ENCODE peak calls at places on chromosomes 6 and 20, in six cellular contexts. J, S, B, A, F and P are unnamed samples.

GRCh38 chr6:1894954-1895353 is 285.2 kb downstream of the FOXC1 start:
- DNase-seq in J (no peak), S (no peak), B (no peak), A (no peak), F (no peak), P (no peak)

GRCh38 chr20:59789641-59790040 is 143.8 kb downstream of the SYCP2 start:
- DNase-seq in J (no peak), S (no peak), B (no peak), A (no peak), F (no peak), P (no peak)

GRCh38 chr20:61447950-61448349 is 195.9 kb downstream of the CDH4 start:
- DNase-seq in J (no peak), S (no peak), B (no peak), A (no peak), F (no peak), P (no peak)

GRCh38 chr20:61373956-61374545 is 122.0 kb downstream of the CDH4 start:
- DNase-seq in J (no peak), S (no peak), B (no peak), A (no peak), F (no peak), P (no peak)

GRCh38 chr20:59005523-59006166 is 1.4 kb downstream of the CTSZ start:
- DNase-seq in J (peak), S (no peak), B (no peak), A (no peak), F (no peak), P (no peak)

GRCh38 chr20:5793916-5794315 is 43.7 kb downstream of the SHLD1 start:
- DNase-seq in J (no peak), S (no peak), B (no peak), A (no peak), F (no peak), P (no peak)

GRCh38 chr6:149899926-149900619 is 2.2 kb upstream of the RAET1E start:
- DNase-seq in J (no peak), S (no peak), B (no peak), A (no peak), F (no peak), P (no peak)

GRCh38 chr6:87154641-87155271 is 609 bp upstream of the ZNF292 start:
- DNase-seq in J (no peak), S (peak), B (peak), A (no peak), F (no peak), P (peak)

GRCh38 chr6:11525468-11526155 is 11.9 kb upstream of the TMEM170B start:
- DNase-seq in J (peak), S (no peak), B (no peak), A (peak), F (no peak), P (no peak)

GRCh38 chr6:83708970-83709747 is at the start of gene SNAP91:
- DNase-seq in J (no peak), S (no peak), B (peak), A (peak), F (no peak), P (no peak)

GRCh38 chr20:45088247-45088646 is 12.7 kb downstream of the KCNS1 start:
- DNase-seq in J (no peak), S (no peak), B (no peak), A (no peak), F (peak), P (no peak)

GRCh38 chr6:15368873-15369272 is 123.0 kb downstream of the JARID2 start:
- DNase-seq in J (no peak), S (no peak), B (no peak), A (no peak), F (no peak), P (no peak)

GRCh38 chr6:12813321-12813720 is 96.8 kb downstream of the PHACTR1 start:
- DNase-seq in J (no peak), S (no peak), B (no peak), A (no peak), F (no peak), P (no peak)

GRCh38 chr6:116102856-116103255 is 2.2 kb downstream of the NT5DC1 start:
- DNase-seq in J (no peak), S (no peak), B (no peak), A (no peak), F (no peak), P (no peak)

GRCh38 chr6:20755631-20756030 is 221.4 kb downstream of the CDKAL1 start:
- DNase-seq in J (no peak), S (no peak), B (no peak), A (no peak), F (no peak), P (no peak)

GRCh38 chr6:116060572-116061283 is at the start of gene FRK:
- DNase-seq in J (no peak), S (no peak), B (no peak), A (no peak), F (no peak), P (no peak)

GRCh38 chr6:108407952-108408351 is 113.1 kb downstream of the AFG1L start:
- DNase-seq in J (no peak), S (no peak), B (no peak), A (no peak), F (no peak), P (no peak)

GRCh38 chr6:109010703-109011102 is 83.9 kb downstream of the SESN1 start:
- DNase-seq in J (no peak), S (no peak), B (peak), A (no peak), F (no peak), P (no peak)

GRCh38 chr6:161838306-161839035 is 564.6 kb upstream of the AGPAT4 start:
- DNase-seq in J (no peak), S (no peak), B (no peak), A (no peak), F (no peak), P (no peak)

GRCh38 chr6:156720739-156721714 is 56.2 kb upstream of the ARID1B start:
- DNase-seq in J (no peak), S (no peak), B (no peak), A (no peak), F (no peak), P (no peak)

GRCh38 chr20:35015863-35016193 is 60.2 kb downstream of the MYH7B start:
- DNase-seq in J (no peak), S (no peak), B (no peak), A (no peak), F (no peak), P (no peak)

GRCh38 chr20:31746068-31746878 is 7.2 kb downstream of the TPX2 start:
- DNase-seq in J (no peak), S (no peak), B (no peak), A (no peak), F (no peak), P (no peak)

GRCh38 chr20:42963796-42964195 is 225.9 kb downstream of the PTPRT start:
- DNase-seq in J (no peak), S (no peak), B (no peak), A (no peak), F (no peak), P (no peak)

GRCh38 chr20:41423026-41423425 is 56.4 kb upstream of the EMILIN3 start:
- DNase-seq in J (no peak), S (no peak), B (no peak), A (no peak), F (no peak), P (no peak)

GRCh38 chr6:81896561-81896960 is 144.1 kb upstream of the TENT5A start:
- DNase-seq in J (no peak), S (no peak), B (no peak), A (no peak), F (no peak), P (no peak)

GRCh38 chr6:35084511-35085203 is 56.5 kb downstream of the TCP11 start:
- DNase-seq in J (no peak), S (no peak), B (no peak), A (no peak), F (no peak), P (no peak)

GRCh38 chr20:20009784-20010253 is 7.3 kb upstream of the NAA20 start:
- DNase-seq in J (no peak), S (no peak), B (no peak), A (no peak), F (no peak), P (no peak)

GRCh38 chr6:125584468-125584939 is 164.9 kb upstream of the HEY2 start:
- DNase-seq in J (no peak), S (no peak), B (no peak), A (peak), F (no peak), P (no peak)

GRCh38 chr6:159806021-159806458 is 6.0 kb downstream of the PNLDC1 start:
- DNase-seq in J (no peak), S (no peak), B (no peak), A (no peak), F (no peak), P (no peak)

GRCh38 chr6:109979033-109979921 is 1.2 kb downstream of the GPR6 start:
- DNase-seq in J (no peak), S (no peak), B (no peak), A (no peak), F (no peak), P (no peak)

GRCh38 chr20:35831983-35832382 is 60.2 kb downstream of the PHF20 start:
- DNase-seq in J (no peak), S (no peak), B (no peak), A (no peak), F (no peak), P (no peak)

GRCh38 chr6:79076160-79076559 is 1.9 kb downstream of the PHIP start:
- DNase-seq in J (no peak), S (no peak), B (no peak), A (no peak), F (no peak), P (no peak)

GRCh38 chr6:144955392-144955791 is 670.3 kb downstream of the UTRN start:
- DNase-seq in J (no peak), S (no peak), B (no peak), A (no peak), F (no peak), P (no peak)

GRCh38 chr20:43936371-43936770 is 21.7 kb downstream of the TOX2 start:
- DNase-seq in J (no peak), S (no peak), B (no peak), A (no peak), F (no peak), P (no peak)

GRCh38 chr6:63790334-63790733 is 154.7 kb downstream of the PHF3 start:
- DNase-seq in J (no peak), S (no peak), B (no peak), A (no peak), F (no peak), P (no peak)

GRCh38 chr6:16800942-16801341 is 39.7 kb upstream of the ATXN1 start:
- DNase-seq in J (no peak), S (no peak), B (no peak), A (no peak), F (no peak), P (no peak)

GRCh38 chr6:107712523-107713213 is 111.4 kb downstream of the SCML4 start:
- DNase-seq in J (no peak), S (no peak), B (no peak), A (no peak), F (no peak), P (no peak)